ENCODE peak calls at places on chromosome 14, in four cellular contexts. P is IMR-90, J is AG10803, G is neural progenitor cell. L is an unnamed sample.

GRCh38 chr14:94483729-94484275 is 7.8 kb upstream of the SERPINA9 start:
- DNase-seq in J (peak; percentile 23), P (peak; percentile 56), G (no peak), L (no peak)

GRCh38 chr14:99452968-99453367 is 27.7 kb downstream of the SETD3 start:
- DNase-seq in P (no peak), G (no peak), J (no peak), L (no peak)

GRCh38 chr14:24339284-24340151 is at the start of gene RIPK3:
- DNase-seq in P (no peak), J (no peak), G (peak; percentile 60), L (no peak)

GRCh38 chr14:32468955-32469354 is 139.9 kb downstream of the AKAP6 start:
- DNase-seq in G (no peak), J (peak; percentile 93), P (peak; percentile 72), L (peak; percentile 78)

GRCh38 chr14:50560929-50561280 is 960 bp downstream of the ATL1 start:
- DNase-seq in P (peak; percentile 71), J (peak; percentile 65), G (peak; percentile 79), L (peak; percentile 48)

GRCh38 chr14:105582639-105583038 is 56.3 kb downstream of the TMEM121 start:
- DNase-seq in G (peak; percentile 18), J (peak; percentile 2), P (peak; percentile 15), L (peak; percentile 1)

GRCh38 chr14:83197271-83197670 is 1663.6 kb upstream of the SEL1L start:
- DNase-seq in J (no peak), G (no peak), P (no peak), L (no peak)

GRCh38 chr14:104724407-104724980 is 465 bp downstream of the ADSS1 start:
- DNase-seq in P (no peak), J (no peak), G (no peak), L (no peak)

GRCh38 chr14:76876076-76876475 is 49.9 kb downstream of the LRRC74A start:
- DNase-seq in G (peak; percentile 83), J (peak; percentile 67), P (peak; percentile 73), L (peak; percentile 71)

GRCh38 chr14:102516531-102517411 is 7.2 kb upstream of the ANKRD9 start:
- DNase-seq in P (no peak), J (no peak), G (peak; percentile 83), L (peak; percentile 21)

GRCh38 chr14:52961060-52961639 is 10.3 kb upstream of the FERMT2 start:
- DNase-seq in G (peak; percentile 69), J (peak; percentile 58), P (peak; percentile 68), L (peak; percentile 67)

GRCh38 chr14:88522393-88522792 is 32.4 kb downstream of the PTPN21 start:
- DNase-seq in J (no peak), P (no peak), G (no peak), L (no peak)

GRCh38 chr14:86052868-86053267 is 522.9 kb downstream of the FLRT2 start:
- DNase-seq in J (no peak), G (no peak), P (no peak), L (no peak)
- H3K4me3 ChIP-seq in J (no peak overlapping the region), G (no peak overlapping the region), P (no peak overlapping the region), L (no peak overlapping the region)

DNA sequence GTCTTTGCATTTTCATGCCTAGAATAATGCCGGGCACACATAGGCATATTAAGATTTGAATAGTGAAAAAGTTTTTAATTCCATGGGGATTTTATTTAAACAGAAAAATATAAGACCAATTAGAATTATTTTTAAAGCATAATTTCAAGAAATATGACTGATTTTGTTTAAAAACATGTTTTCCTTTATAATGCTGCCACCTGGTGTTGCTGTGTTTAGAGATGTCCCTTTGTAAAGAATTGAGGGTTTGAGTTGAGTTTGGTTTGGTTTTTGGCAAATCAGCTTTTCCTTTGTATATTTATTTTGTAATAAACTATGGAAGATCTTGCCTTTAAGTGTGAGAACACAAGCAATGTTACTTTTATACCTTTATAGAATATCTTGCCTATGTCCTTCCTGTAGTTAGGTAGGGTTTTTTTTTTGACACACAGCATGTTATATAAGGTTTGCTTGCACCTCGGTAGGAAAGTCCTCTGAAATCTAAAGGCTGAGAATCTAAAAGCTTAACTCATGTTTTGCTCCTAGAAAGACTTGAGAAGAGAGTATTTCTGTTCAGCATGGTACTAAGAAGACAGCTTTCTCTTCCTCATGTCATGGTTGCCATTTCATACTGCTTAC is 31.4 kb upstream of the SNAPC1 start:
- DNase-seq in J (no peak), P (no peak), G (no peak), L (no peak)
- TF ChIP-seq CTCF in J (peak; percentile 40), P (peak; percentile 30), G (peak; percentile 55), L (no peak)

GRCh38 chr14:53962954-53963490 is 6.4 kb upstream of the BMP4 start:
- DNase-seq in G (no peak), J (no peak), P (no peak), L (no peak)
- H3K4me3 ChIP-seq in G (peak overlapping the region; percentile 35), J (no peak overlapping the region), P (no peak overlapping the region), L (peak overlapping the region; percentile 35)

GRCh38 chr14:34911209-34912150 is 36.3 kb upstream of the BAZ1A start:
- DNase-seq in G (no peak), J (peak; percentile 72), P (peak; percentile 72), L (peak; percentile 43)
- TF ChIP-seq CTCF in G (no peak), J (no peak), P (no peak), L (no peak)

DNA sequence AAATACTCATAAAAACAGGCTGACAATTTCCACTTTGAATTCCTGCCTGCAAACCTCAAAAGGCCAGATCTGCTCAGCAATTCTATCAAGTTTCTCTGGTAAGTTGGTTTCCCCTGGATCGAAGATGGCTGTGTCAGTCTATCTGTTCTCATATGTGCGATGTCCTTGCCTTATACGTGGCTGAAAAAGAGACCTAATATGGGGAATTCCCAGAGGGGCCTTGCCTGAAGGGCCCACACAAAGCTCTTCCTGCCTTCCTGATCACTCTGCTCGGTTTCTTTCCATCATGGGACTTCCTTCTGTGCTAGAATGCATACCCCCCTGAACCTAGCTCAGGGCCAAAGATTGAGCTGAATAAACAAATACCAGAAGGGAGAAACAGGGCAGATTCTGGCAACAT is 13.2 kb downstream of the TCL1B start:
- DNase-seq in J (no peak), G (no peak), P (no peak), L (no peak)
- H3K4me3 ChIP-seq in J (no peak overlapping the region), G (no peak overlapping the region), P (no peak overlapping the region), L (no peak overlapping the region)

GRCh38 chr14:100709956-100710284 is 16.8 kb upstream of the DLK1 start:
- DNase-seq in P (no peak), G (no peak), J (no peak), L (no peak)

GRCh38 chr14:100709252-100709955 is 17.3 kb upstream of the DLK1 start:
- DNase-seq in J (no peak), G (peak; percentile 75), P (peak; percentile 10), L (peak; percentile 33)

GRCh38 chr14:100706200-100706599 is 20.5 kb upstream of the DLK1 start:
- DNase-seq in P (no peak), J (no peak), G (no peak), L (no peak)

GRCh38 chr14:100708349-100709217 is 18.1 kb upstream of the DLK1 start:
- DNase-seq in G (peak; percentile 42), P (peak; percentile 22), J (no peak), L (peak; percentile 34)

DNA sequence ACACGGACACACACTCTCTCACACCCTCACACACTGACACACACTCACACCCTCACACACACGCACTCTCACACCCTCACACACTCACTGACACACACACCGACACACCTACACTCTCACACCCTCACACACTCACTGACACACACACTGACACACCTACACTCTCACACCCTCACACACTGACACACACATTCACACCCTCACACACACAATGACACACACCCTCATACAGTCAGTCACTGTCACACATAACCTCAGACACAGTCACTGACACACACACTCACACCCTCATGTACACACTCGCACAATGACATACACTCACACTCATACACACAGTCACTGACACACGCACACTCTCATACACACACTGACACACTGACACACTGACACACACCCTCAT is 19.8 kb upstream of the DLK1 start:
- DNase-seq in P (no peak), J (no peak), G (no peak), L (no peak)
- TF ChIP-seq CTCF in P (no peak), J (no peak), G (no peak), L (no peak)

GRCh38 chr14:65249471-65250161 is 147.3 kb upstream of the MAX start:
- DNase-seq in P (no peak), J (no peak), G (no peak), L (no peak)

GRCh38 chr14:65250162-65250495 is 147.8 kb upstream of the MAX start:
- DNase-seq in J (no peak), P (no peak), G (no peak), L (no peak)

GRCh38 chr14:65255029-65255545 is 152.8 kb upstream of the MAX start:
- DNase-seq in J (peak; percentile 58), G (no peak), P (peak; percentile 82), L (peak; percentile 64)

GRCh38 chr14:65251213-65251612 is 148.9 kb upstream of the MAX start:
- DNase-seq in J (peak; percentile 100), G (no peak), P (peak; percentile 87), L (peak; percentile 83)

DNA sequence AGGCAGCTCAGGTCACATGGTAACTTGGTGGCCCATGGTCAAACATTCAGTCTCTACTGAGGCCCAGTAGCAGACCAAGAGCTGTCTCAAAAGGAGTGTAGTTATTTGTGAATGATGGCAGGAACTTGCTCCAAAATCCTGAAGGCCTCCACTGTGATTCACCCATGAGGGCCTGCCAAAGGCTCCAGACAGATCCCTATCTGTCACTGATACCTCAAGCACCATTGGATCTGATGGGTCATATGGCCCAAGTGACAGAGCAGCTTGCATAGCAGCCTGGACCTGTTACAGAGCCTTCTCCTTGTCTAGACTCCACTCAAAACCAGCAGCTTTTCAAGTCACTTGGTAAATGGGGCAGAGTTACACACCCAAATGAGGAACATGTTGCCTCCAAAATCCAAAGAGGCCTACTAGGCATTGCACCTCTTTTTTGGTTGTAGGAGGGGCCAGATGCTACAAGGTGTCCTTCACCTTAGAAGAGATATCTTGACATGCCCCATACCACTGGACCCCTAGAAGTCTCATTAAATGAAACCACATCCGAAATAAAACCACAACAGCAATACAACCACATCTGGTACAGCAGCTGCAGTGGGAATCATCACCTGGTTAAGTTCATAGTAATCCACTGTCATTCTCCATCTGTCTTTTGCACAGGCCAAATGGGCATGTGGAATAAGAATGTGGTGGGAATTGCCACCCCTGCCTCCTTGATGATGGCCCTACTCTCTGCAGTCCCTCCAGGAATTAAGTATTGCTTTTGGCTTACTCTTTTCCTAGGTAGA is 150.3 kb upstream of the MAX start:
- DNase-seq in G (no peak), P (no peak), J (peak; percentile 46), L (no peak)
- H3K4me3 ChIP-seq in G (no peak overlapping the region), P (no peak overlapping the region), J (no peak overlapping the region), L (no peak overlapping the region)

L was measured in astrocyte of the spinal cord.